ENCODE peak calls at places on chromosomes 7 and 10, in ten cellular contexts. A is gastrocnemius medialis; H is OCI-LY7; Z is hepatocyte; D is neural progenitor cell; U is ovary; X is CD8-positive, alpha-beta T cell; C is HCT116; N is psoas muscle; K is DND-41. R is an unnamed sample.
A peak's percentile ranks its signal among the peaks of the same experiment; 100 is the strongest.

GRCh38 chr7:111784311-111784710 is 222.0 kb upstream of the IMMP2L start:
- DNase-seq in D (no peak), U (no peak), N (no peak), C (no peak), A (no peak), Z (no peak), H (no peak), X (no peak), K (no peak), R (no peak)

GRCh38 chr7:8221603-8222002 is 40.4 kb downstream of the ICA1 start:
- DNase-seq in U (no peak), K (no peak), A (no peak), H (no peak), Z (no peak), X (no peak), C (no peak), N (no peak), D (peak; percentile 43), R (no peak)

GRCh38 chr10:93346060-93346459 is 136.1 kb downstream of the MYOF start:
- DNase-seq in Z (no peak), D (no peak), U (no peak), H (no peak), X (no peak), C (no peak), K (no peak), N (no peak), A (no peak), R (no peak)

GRCh38 chr10:29811751-29812427 is 177.1 kb upstream of the SVIL start:
- DNase-seq in U (peak; percentile 46), D (no peak), A (peak; percentile 72), Z (peak; percentile 43), X (no peak), N (peak; percentile 33), K (peak; percentile 73), C (no peak), H (no peak), R (peak; percentile 73)

GRCh38 chr7:129606801-129607200 is 4.7 kb upstream of the NRF1 start:
- DNase-seq in H (peak; percentile 30), Z (no peak), U (no peak), N (no peak), D (no peak), C (no peak), X (no peak), K (no peak), A (no peak), R (no peak)

GRCh38 chr7:12719141-12719919 is 31.9 kb downstream of the ARL4A start:
- DNase-seq in K (no peak), C (no peak), Z (no peak), N (no peak), A (no peak), U (no peak), D (no peak), X (no peak), H (no peak), R (peak; percentile 70)

GRCh38 chr7:25189197-25189596 is 39.1 kb downstream of the NPVF start:
- DNase-seq in N (no peak), H (no peak), C (no peak), U (no peak), Z (no peak), K (no peak), D (no peak), A (no peak), X (no peak), R (no peak)

GRCh38 chr7:69109131-69109740 is 489.0 kb upstream of the AUTS2 start:
- DNase-seq in C (no peak), Z (no peak), N (no peak), H (no peak), K (no peak), X (no peak), U (no peak), D (no peak), A (no peak), R (no peak)

GRCh38 chr7:3285652-3286051 is 15.4 kb upstream of the SDK1 start:
- DNase-seq in X (no peak), D (no peak), A (no peak), H (no peak), K (no peak), U (no peak), N (no peak), Z (no peak), C (no peak), R (no peak)

DNA sequence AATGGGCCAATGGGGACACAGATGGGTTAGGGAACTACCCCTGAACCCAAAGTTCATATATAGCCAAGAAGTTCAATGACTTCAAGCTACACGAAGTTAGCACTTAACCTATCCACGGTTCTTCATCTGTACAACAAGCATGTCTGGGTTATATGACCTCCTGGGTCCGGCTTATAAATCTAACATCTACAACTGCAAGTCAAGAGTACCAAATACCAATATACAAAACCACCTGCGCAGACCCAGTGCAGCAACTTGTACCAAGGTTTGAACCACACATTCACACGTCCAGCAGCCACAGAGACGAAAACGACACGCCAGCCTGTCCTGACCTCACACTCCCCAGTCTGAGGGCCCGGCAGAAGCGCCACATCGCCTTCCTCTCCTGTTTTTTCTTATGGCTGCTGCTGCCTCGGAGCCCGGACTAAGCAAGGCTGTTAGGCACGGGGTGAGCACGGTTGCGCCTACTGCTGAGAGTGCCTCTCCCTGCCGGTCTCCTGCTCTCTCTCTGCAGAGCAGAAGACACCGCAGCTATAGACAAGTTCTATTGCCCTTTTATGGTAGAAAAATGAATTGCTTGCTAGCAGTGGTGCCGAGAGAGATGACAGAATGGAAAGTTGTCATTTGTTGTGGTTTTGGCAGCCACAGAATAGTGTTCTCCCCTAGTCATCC is 86.3 kb downstream of the RNF216 start:
- DNase-seq in N (no peak), Z (peak; percentile 49), D (no peak), U (no peak), K (peak; percentile 83), C (no peak), H (peak; percentile 24), X (peak; percentile 81), A (no peak), R (no peak)
- H3K4me1 ChIP-seq in N (peaks cover 65% of the 10 kb centered on the region), Z (peaks cover 81% of the 10 kb centered on the region), D (peaks cover 8% of the 10 kb centered on the region), U (peaks cover 67% of the 10 kb centered on the region), K (peaks cover 31% of the 10 kb centered on the region), C (peaks cover 10% of the 10 kb centered on the region), H (peaks cover 51% of the 10 kb centered on the region), X (peaks cover 97% of the 10 kb centered on the region), A (peaks cover 83% of the 10 kb centered on the region), R (peaks cover 18% of the 10 kb centered on the region)

DNA sequence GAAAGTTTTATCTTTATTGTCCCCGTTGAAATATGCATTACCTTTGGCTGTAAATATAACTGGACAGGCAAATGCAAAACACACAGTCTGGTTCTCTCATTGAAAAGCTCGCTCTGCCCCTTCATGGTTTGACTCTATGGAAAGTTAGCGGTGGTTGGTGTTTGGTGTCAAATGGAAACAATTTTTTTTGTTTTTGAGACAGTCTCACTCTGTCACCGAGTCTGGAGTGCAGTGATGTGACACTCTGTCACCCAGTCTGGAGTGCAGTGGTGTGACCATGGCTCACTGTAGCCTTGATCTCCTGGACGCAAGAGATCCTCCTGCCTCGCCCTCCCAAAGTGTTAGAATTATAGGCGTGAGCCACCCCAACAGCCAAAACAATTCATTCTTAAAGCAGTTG is 149.7 kb downstream of the LRRC4 start:
- DNase-seq in Z (no peak), A (no peak), U (no peak), D (no peak), X (no peak), C (no peak), H (no peak), K (no peak), N (no peak), R (no peak)
- H3K27ac ChIP-seq in Z (no peak overlapping the region), A (no peak overlapping the region), U (no peak overlapping the region), D (no peak overlapping the region), X (no peak overlapping the region), C (no peak overlapping the region), H (no peak overlapping the region), K (no peak overlapping the region), N (no peak overlapping the region), R (no peak overlapping the region)

DNA sequence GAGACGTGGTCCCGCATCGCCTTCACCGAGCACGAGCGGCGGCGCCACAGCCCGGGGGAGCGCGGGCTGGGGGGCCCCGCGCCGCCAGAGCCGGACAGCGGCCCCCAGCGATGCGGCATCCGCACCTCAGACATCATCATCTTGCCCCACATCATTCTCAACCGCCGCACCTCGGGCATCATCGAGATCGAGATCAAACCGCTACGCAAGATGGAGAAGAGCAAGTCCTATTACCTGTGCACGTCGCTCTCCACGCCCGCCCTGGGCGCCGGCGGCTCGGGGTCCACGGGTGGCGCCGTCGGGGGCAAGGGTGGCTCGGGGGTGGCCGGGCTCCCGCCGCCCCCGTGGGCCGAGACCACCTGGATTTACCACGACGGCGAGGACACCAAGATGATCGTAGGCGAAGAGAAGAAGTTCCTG is 733 bp downstream of the CNNM2 start:
- DNase-seq in N (no peak), K (peak; percentile 35), X (no peak), H (peak; percentile 48), Z (peak; percentile 34), D (peak; percentile 48), C (no peak), U (no peak), A (no peak), R (peak; percentile 22)
- TF ChIP-seq CTCF in N (no peak), K (peak; percentile 20), X (no peak), H (peak; percentile 36), Z (no peak), D (no peak), C (no peak), U (no peak), A (no peak), R (no peak)

GRCh38 chr10:73997806-73998622 is at the start of gene VCL:
- DNase-seq in A (peak; percentile 98), N (peak; percentile 98), K (peak; percentile 95), H (peak; percentile 95), D (peak; percentile 100), C (peak; percentile 95), U (peak; percentile 98), X (peak; percentile 95), Z (peak; percentile 99), R (peak; percentile 99)
- H3K4me1 ChIP-seq in A (peaks cover 32% of the 10 kb centered on the region), N (peaks cover 35% of the 10 kb centered on the region), K (peaks cover 21% of the 10 kb centered on the region), H (peaks cover 34% of the 10 kb centered on the region), D (peaks cover 30% of the 10 kb centered on the region), C (peaks cover 48% of the 10 kb centered on the region), U (peaks cover 2% of the 10 kb centered on the region), X (peaks cover 32% of the 10 kb centered on the region), Z (peaks cover 21% of the 10 kb centered on the region), R (peaks cover 39% of the 10 kb centered on the region)

R was measured in A673.